ENCODE peak calls at places on chromosomes 3 and 15, in eight cellular contexts. Y is choroid plexus epithelial cell, U is B cell, F is gastrocnemius medialis, W is uterus, L is A549, Z is lower leg skin, O is Peyer's patch. S is an unnamed sample.
A peak's percentile ranks its signal among the peaks of the same experiment; 100 is the strongest.

GRCh38 chr3:75001330-75001729 is 386.9 kb upstream of the CNTN3 start:
- DNase-seq in Z (no peak), W (no peak), Y (peak; percentile 33), U (no peak), O (no peak), L (no peak), F (no peak), S (no peak)

GRCh38 chr3:193145248-193145647 is 95.8 kb upstream of the PLAAT1 start:
- DNase-seq in Y (no peak), U (no peak), Z (no peak), W (no peak), L (no peak), F (no peak), O (no peak), S (no peak)

GRCh38 chr3:23446301-23446700 is 243.2 kb downstream of the UBE2E2 start:
- DNase-seq in Z (no peak), U (no peak), L (no peak), W (no peak), F (no peak), Y (no peak), O (no peak), S (no peak)

GRCh38 chr15:92226020-92226612 is 167.6 kb upstream of the ST8SIA2 start:
- DNase-seq in U (no peak), W (no peak), F (no peak), L (no peak), Z (no peak), Y (no peak), O (no peak), S (peak; percentile 25)

GRCh38 chr15:68391084-68391483 is 40.9 kb downstream of the ITGA11 start:
- DNase-seq in Y (no peak), W (peak; percentile 10), U (no peak), O (peak; percentile 7), L (no peak), F (no peak), Z (peak; percentile 48), S (no peak)

GRCh38 chr3:48018841-48019240 is 2.6 kb upstream of the MAP4 start:
- DNase-seq in L (no peak), Z (no peak), F (peak; percentile 59), W (no peak), U (no peak), Y (peak; percentile 70), O (no peak), S (no peak)

GRCh38 chr3:187210091-187210490 is 12.8 kb downstream of the RTP1 start:
- DNase-seq in Z (no peak), U (no peak), O (no peak), Y (no peak), F (no peak), W (no peak), L (no peak), S (no peak)

GRCh38 chr15:61099030-61099800 is 129.9 kb downstream of the RORA start:
- DNase-seq in Y (peak; percentile 13), Z (no peak), L (no peak), O (no peak), W (no peak), U (no peak), F (no peak), S (no peak)

GRCh38 chr3:132637590-132637989 is 22.0 kb downstream of the ACAD11 start:
- DNase-seq in Y (peak; percentile 38), W (no peak), Z (no peak), F (no peak), U (no peak), O (no peak), L (no peak), S (no peak)

GRCh38 chr15:74445816-74446763 is 12.3 kb upstream of the SEMA7A start:
- DNase-seq in U (no peak), W (no peak), Y (no peak), L (no peak), O (peak; percentile 18), F (no peak), Z (no peak), S (no peak)

GRCh38 chr3:14125193-14126016 is 553 bp downstream of the TMEM43 start:
- DNase-seq in W (peak; percentile 73), Y (peak; percentile 95), O (peak; percentile 83), L (peak; percentile 68), U (peak; percentile 10), Z (peak; percentile 96), F (no peak), S (peak; percentile 58)
- TF ChIP-seq CTCF in W (no peak), Y (peak; percentile 42), O (no peak), L (no peak), U (no peak), Z (no peak), F (peak; percentile 14), S (no peak)

DNA sequence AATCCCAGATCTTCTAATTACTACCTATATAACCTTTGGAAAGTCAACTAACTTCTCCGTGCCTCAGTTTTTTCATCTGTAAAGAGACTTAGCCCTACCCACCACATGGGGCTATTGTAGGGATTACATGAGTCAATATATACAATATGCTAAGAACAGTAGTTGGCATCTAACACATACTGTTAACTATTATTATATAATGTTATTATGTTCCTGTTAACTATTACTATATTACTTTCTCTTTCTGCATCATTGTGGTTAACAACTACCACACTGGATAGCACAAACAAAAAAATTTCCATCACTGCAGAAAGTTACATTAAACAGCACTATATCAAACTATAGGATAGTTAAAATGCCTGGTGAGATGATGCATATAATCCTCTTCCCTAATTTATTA is 23.7 kb downstream of the STAG1 start:
- DNase-seq in Y (no peak), U (no peak), F (no peak), Z (no peak), O (no peak), W (no peak), L (no peak), S (no peak)
- TF ChIP-seq CTCF in Y (no peak), U (no peak), F (no peak), Z (no peak), O (no peak), W (no peak), L (no peak), S (no peak)

GRCh38 chr15:63136742-63137141 is 15.1 kb downstream of the LACTB start:
- DNase-seq in U (no peak), L (no peak), W (no peak), Y (peak; percentile 57), Z (no peak), O (no peak), F (no peak), S (no peak)

GRCh38 chr15:63135281-63135680 is 13.6 kb downstream of the LACTB start:
- DNase-seq in W (no peak), Y (peak; percentile 55), U (no peak), L (no peak), F (no peak), O (no peak), Z (no peak), S (no peak)

GRCh38 chr15:63135804-63136203 is 14.1 kb downstream of the LACTB start:
- DNase-seq in U (no peak), O (no peak), Y (peak; percentile 94), L (no peak), Z (no peak), W (no peak), F (no peak), S (no peak)

GRCh38 chr15:63133786-63134185 is 12.1 kb downstream of the LACTB start:
- DNase-seq in O (no peak), W (no peak), Z (no peak), U (no peak), F (no peak), Y (peak; percentile 67), L (no peak), S (no peak)

DNA sequence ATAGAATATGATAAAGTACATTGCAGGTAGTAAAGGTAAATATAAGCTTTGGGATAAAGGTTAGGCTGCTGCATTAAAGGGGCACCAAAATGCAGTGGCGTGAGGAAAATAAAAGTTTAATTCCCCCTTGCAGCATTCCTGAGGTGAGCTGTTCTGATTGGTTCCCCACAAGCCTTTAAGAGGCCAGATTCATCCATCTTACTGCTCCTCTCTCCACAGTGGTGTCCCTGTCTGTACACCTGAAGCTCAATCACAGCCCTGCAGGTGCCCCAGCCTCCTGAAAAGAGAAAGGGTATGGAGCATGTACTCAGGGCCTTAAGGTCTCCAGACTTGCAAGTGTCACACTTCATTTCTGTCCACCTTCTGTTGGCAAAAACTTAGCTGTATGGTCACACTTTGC is 12.6 kb downstream of the LACTB start:
- DNase-seq in Z (no peak), O (no peak), U (no peak), L (no peak), W (no peak), F (no peak), Y (no peak), S (no peak)
- TF ChIP-seq CTCF in Z (no peak), O (no peak), U (no peak), L (no peak), W (no peak), F (no peak), Y (no peak), S (no peak)

GRCh38 chr3:81198766-81199165 is 562.7 kb downstream of the GBE1 start:
- DNase-seq in Y (no peak), U (no peak), O (no peak), W (no peak), F (no peak), L (no peak), Z (no peak), S (no peak)
- TF ChIP-seq CTCF in Y (peak; percentile 15), U (no peak), O (no peak), W (no peak), F (no peak), L (no peak), Z (no peak), S (no peak)

GRCh38 chr3:118734664-118735063 is 300.0 kb downstream of the IGSF11 start:
- DNase-seq in W (no peak), Y (no peak), F (no peak), U (no peak), O (no peak), Z (no peak), L (no peak), S (no peak)

DNA sequence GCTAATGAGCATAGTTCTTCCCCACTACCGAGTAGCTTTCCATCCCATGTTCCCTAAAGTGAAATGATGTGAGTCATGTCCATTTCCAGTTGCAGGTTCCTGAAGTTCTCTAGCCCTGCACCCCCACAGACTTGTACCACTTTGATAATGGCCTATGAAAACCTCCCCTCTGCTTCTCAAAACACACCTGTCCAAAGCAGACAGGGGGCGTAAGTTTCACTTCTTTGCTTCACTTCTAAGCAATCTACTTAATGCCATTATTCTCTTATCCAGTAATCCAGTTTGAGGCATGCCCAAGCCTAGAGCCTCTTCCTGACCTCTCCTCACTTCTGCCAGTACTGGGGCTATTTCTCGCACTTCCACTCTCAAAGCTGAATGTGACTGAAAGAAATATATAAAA is 305.1 kb downstream of the IGSF11 start:
- DNase-seq in O (no peak), W (no peak), Z (no peak), L (no peak), Y (no peak), U (no peak), F (no peak), S (no peak)
- TF ChIP-seq CTCF in O (no peak), W (no peak), Z (no peak), L (no peak), Y (no peak), U (no peak), F (no peak), S (no peak)

DNA sequence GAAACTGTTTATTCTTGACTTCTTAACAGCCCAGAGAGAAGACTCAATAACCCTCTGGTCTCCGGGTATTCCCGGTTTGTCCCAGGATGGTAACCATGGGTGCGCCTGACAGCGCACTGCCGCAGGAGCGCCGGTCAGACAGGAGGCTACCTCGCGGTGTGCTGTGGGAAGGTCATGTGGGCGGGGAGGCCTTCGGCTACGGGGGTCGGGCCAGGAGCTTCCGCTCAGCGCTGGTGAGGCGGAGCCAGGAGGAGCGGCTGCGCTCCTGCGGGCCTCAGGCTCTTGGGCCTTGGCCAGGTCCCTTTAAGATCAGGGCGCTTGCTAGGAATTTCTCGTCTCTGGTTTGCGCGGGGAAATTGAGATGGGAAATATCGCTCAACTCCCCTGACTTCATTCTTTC is 182.3 kb upstream of the NDN start:
- DNase-seq in O (no peak), W (peak; percentile 30), Y (no peak), L (no peak), Z (no peak), U (no peak), F (no peak), S (peak; percentile 63)
- TF ChIP-seq CTCF in O (no peak), W (no peak), Y (no peak), L (no peak), Z (no peak), U (no peak), F (no peak), S (no peak)

S was measured in endothelial cell.